ENCODE peak calls at places on chromosomes 11 and 22, in eight cellular contexts. L is prostate gland, B is heart right ventricle, Y is sigmoid colon, M is breast epithelium, Z is cardiac muscle cell, H is adrenal gland, O is left lung. R is an unnamed sample.

GRCh38 chr22:32591620-32592019 is 117.0 kb downstream of the FBXO7 start:
- DNase-seq in L (no peak), B (no peak), Y (no peak), M (no peak), Z (peak), H (no peak), O (no peak), R (no peak)

GRCh38 chr11:91800208-91800914 is 424.3 kb upstream of the FAT3 start:
- DNase-seq in L (no peak), B (no peak), Y (no peak), M (no peak), Z (no peak), H (no peak), O (peak), R (no peak)

GRCh38 chr11:60785136-60785535 is at the start of gene MS4A10:
- DNase-seq in L (no peak), B (no peak), Y (no peak), M (no peak), Z (no peak), H (no peak), O (peak), R (no peak)

GRCh38 chr22:49364398-49364797 is 463.3 kb downstream of the BRD1 start:
- DNase-seq in L (no peak), B (no peak), Y (no peak), M (no peak), Z (no peak), H (no peak), O (no peak), R (no peak)

GRCh38 chr11:6746086-6746618 is 25.6 kb downstream of the OR2AG2 start:
- DNase-seq in L (no peak), B (no peak), Y (no peak), M (no peak), Z (peak), H (no peak), O (no peak), R (no peak)

GRCh38 chr11:36532908-36533601 is 23.0 kb upstream of the TRAF6 start:
- DNase-seq in L (no peak), B (no peak), Y (no peak), M (no peak), Z (peak), H (no peak), O (no peak), R (no peak)

GRCh38 chr11:60887531-60887930 is 18.9 kb downstream of the PRPF19 start:
- DNase-seq in L (peak), B (peak), Y (no peak), M (no peak), Z (peak), H (peak), O (no peak), R (no peak)

GRCh38 chr11:42237701-42238235 is 778.3 kb upstream of the LRRC4C start:
- DNase-seq in L (no peak), B (no peak), Y (no peak), M (no peak), Z (peak), H (no peak), O (no peak), R (no peak)

DNA sequence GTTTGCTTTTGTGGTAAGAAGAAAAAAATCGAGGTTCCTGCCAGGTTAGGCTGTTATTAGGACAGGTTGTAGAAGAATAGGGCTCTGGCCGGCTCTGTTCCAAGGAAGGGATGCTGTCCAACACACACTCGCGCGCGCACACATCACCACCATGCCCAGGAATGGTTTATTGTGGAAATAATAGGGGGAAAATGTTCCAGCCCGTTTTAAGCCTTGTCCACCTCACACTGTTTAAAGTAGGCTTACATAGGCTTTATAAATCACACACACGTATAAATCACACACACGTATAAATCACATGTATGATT is 1.2 kb upstream of the ARHGAP20 start:
- DNase-seq in L (no peak), B (no peak), Y (peak), M (no peak), Z (no peak), H (no peak), O (peak), R (no peak)
- H3K27ac ChIP-seq in L (peak), B (no peak), Y (no peak), M (no peak), Z (no peak), H (no peak), O (no peak), R (peak)

GRCh38 chr11:111935331-111936044 is 1.7 kb upstream of the DIXDC1 start:
- DNase-seq in L (no peak), B (no peak), Y (no peak), M (no peak), Z (peak), H (no peak), O (no peak), R (no peak)
- H3K27ac ChIP-seq in L (no peak), B (peak), Y (peak), M (peak), Z (peak), H (peak), O (peak), R (peak)

GRCh38 chr22:47994899-47995573 is 1232.6 kb downstream of the TBC1D22A start:
- DNase-seq in L (no peak), B (no peak), Y (no peak), M (no peak), Z (no peak), H (no peak), O (no peak), R (no peak)

GRCh38 chr22:47997612-47998011 is 1235.2 kb downstream of the TBC1D22A start:
- DNase-seq in L (no peak), B (no peak), Y (no peak), M (no peak), Z (no peak), H (no peak), O (no peak), R (no peak)

GRCh38 chr22:47997052-47997568 is 1234.7 kb downstream of the TBC1D22A start:
- DNase-seq in L (no peak), B (no peak), Y (no peak), M (no peak), Z (no peak), H (no peak), O (no peak), R (no peak)

GRCh38 chr22:47995718-47996117 is 1233.3 kb downstream of the TBC1D22A start:
- DNase-seq in L (no peak), B (no peak), Y (no peak), M (no peak), Z (no peak), H (no peak), O (no peak), R (no peak)

DNA sequence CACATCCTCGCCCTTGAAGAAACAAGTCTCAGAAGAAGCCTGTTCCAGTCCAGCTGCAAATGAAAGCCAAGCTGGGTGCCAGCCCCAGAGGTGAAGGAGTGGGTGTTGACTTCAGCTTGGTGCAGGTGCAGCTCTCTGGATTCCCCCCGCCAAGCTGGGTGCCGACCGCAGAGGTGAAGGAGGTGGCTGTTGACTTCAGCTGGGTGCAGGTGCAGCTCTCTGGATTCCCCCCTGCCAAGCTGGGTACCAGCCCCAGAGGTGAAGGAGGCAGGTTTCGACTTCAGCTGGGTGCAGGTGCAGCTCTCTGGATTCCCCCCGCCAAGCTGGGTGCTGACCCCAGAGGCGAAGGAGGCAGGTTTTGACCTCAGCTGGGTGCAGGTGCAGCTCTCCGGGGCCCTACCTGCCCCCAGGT is 1234.0 kb downstream of the TBC1D22A start:
- DNase-seq in L (no peak), B (no peak), Y (no peak), M (no peak), Z (no peak), H (no peak), O (no peak), R (no peak)
- H3K27ac ChIP-seq in L (no peak), B (no peak), Y (no peak), M (no peak), Z (no peak), H (no peak), O (no peak), R (no peak)

DNA sequence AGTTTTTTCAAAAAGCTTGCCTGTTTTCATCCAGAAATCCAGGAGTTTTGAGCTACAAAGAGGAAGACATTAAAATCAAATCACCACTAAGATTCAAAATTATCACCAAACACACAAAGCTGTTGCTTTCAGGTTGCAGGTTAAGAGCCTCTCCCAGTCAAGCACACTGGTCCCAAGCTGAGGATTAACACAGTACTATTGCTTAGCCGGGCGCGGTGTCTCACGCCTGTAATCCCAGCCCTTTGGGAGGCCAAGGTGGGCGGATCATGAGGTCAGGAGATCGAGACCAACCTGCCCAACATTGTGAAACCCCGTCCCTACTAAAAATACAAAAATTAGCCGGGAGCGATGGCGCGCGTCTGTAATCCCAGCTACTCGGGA is 1165.1 kb downstream of the LRRC4C start:
- DNase-seq in L (no peak), B (no peak), Y (no peak), M (no peak), Z (no peak), H (no peak), O (peak), R (no peak)
- H3K27ac ChIP-seq in L (no peak), B (no peak), Y (no peak), M (no peak), Z (no peak), H (no peak), O (no peak), R (no peak)

GRCh38 chr11:32830413-32830738 is 649 bp downstream of the PRRG4 start:
- DNase-seq in L (peak), B (no peak), Y (no peak), M (peak), Z (peak), H (no peak), O (no peak), R (no peak)

GRCh38 chr11:32829680-32830412 is at the start of gene PRRG4:
- DNase-seq in L (peak), B (peak), Y (peak), M (peak), Z (peak), H (peak), O (peak), R (peak)

GRCh38 chr11:32827276-32827675 is 2.5 kb upstream of the PRRG4 start:
- DNase-seq in L (no peak), B (no peak), Y (no peak), M (no peak), Z (no peak), H (no peak), O (no peak), R (no peak)

GRCh38 chr11:32830796-32831195 is 1.1 kb downstream of the PRRG4 start:
- DNase-seq in L (peak), B (no peak), Y (no peak), M (no peak), Z (no peak), H (no peak), O (no peak), R (no peak)

DNA sequence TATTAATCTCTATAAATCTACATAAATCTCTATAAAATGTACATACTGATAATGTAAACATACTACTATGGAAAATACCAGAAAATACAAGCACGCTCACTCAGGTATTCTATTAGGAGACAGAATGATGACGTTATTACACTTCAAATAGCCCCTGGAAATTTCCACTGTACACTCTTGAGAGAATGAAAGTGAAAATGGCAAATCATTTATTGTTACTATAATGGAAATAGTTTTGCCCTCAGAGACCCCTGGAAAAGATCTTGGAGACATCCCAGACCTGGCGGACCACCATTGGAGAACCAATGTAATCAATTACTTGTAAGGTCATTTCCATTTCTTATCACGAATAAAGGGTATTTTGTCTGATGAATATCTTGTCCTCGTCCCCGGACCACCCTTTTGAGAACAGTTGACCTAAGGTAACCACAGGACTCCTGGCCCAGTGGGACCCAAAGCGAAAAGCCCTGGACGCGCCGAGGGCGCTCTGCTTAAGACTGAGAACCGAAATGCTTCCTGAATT is 509 bp upstream of the PRRG4 start:
- DNase-seq in L (no peak), B (no peak), Y (no peak), M (no peak), Z (no peak), H (no peak), O (no peak), R (no peak)
- H3K27ac ChIP-seq in L (peak), B (no peak), Y (peak), M (peak), Z (no peak), H (peak), O (peak), R (no peak)

GRCh38 chr11:2987881-2988280 is 4.2 kb downstream of the NAP1L4 start:
- DNase-seq in L (no peak), B (no peak), Y (no peak), M (no peak), Z (no peak), H (no peak), O (no peak), R (no peak)
- H3K27ac ChIP-seq in L (peak), B (no peak), Y (no peak), M (peak), Z (no peak), H (no peak), O (peak), R (peak)

DNA sequence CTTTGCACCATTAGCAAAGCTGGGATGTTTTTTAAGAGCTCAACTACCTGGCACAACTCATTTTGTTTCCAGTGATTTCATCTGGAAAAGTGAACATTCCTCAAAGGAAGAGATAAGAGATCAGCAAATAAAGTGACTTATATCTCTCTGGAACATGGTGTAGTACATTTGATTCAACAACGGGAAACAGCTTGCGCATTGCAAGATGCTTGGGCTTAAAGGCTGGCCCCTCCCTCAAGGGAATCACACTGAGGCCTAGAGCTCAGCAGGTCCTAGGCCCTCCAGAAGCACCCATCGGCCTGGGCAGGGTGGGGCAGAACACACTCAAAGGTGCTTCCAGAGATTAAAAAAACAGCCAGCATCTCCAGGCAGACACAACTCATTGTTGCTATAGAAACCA is 69.0 kb upstream of the ARFGAP3 start:
- DNase-seq in L (peak), B (no peak), Y (no peak), M (no peak), Z (peak), H (peak), O (no peak), R (no peak)
- H3K27ac ChIP-seq in L (peak), B (peak), Y (peak), M (peak), Z (no peak), H (no peak), O (no peak), R (no peak)

GRCh38 chr11:75760710-75761493 is 7.7 kb upstream of the DGAT2 start:
- DNase-seq in L (no peak), B (no peak), Y (no peak), M (no peak), Z (peak), H (no peak), O (no peak), R (no peak)
- H3K27ac ChIP-seq in L (no peak), B (no peak), Y (no peak), M (no peak), Z (no peak), H (no peak), O (no peak), R (no peak)

GRCh38 chr11:68357568-68357967 is 45.2 kb downstream of the LRP5 start:
- DNase-seq in L (no peak), B (no peak), Y (no peak), M (no peak), Z (no peak), H (no peak), O (no peak), R (no peak)
- H3K27ac ChIP-seq in L (no peak), B (no peak), Y (peak), M (peak), Z (no peak), H (no peak), O (no peak), R (no peak)